ENCODE peak calls at places on chromosomes 16 and 17, in six cellular contexts. L, N, Z, A, X and J are unnamed samples.

GRCh38 chr17:40356906-40357861 is 7.4 kb downstream of the GJD3 start:
- DNase-seq in Z (no peak), N (no peak), X (no peak), A (no peak), L (no peak), J (no peak)

GRCh38 chr16:78628526-78628925 is 529.1 kb downstream of the WWOX start:
- DNase-seq in Z (no peak), X (no peak), A (no peak), L (no peak), N (peak), J (no peak)

GRCh38 chr16:87350681-87351319 is 32.8 kb downstream of the FBXO31 start:
- DNase-seq in N (no peak), L (no peak), X (no peak), A (no peak), Z (no peak), J (peak)

GRCh38 chr17:79953335-79953734 is 82.3 kb downstream of the TBC1D16 start:
- DNase-seq in N (no peak), X (no peak), L (no peak), Z (no peak), A (no peak), J (no peak)

GRCh38 chr17:77257596-77258458 is 117.1 kb downstream of the SEC14L1 start:
- DNase-seq in L (no peak), Z (no peak), N (no peak), X (no peak), A (no peak), J (no peak)

GRCh38 chr16:23575834-23576233 is 18.3 kb downstream of the UBFD1 start:
- DNase-seq in X (no peak), A (no peak), N (no peak), L (no peak), Z (no peak), J (no peak)

GRCh38 chr17:83196088-83196765 is 116.8 kb downstream of the METRNL start:
- DNase-seq in N (peak), X (no peak), Z (no peak), A (no peak), L (no peak), J (peak)

GRCh38 chr16:188674-189073 is 8.4 kb downstream of the HBQ1 start:
- DNase-seq in A (no peak), Z (no peak), L (no peak), X (no peak), N (no peak), J (no peak)

GRCh38 chr17:66841328-66841727 is 6.4 kb downstream of the CACNG5 start:
- DNase-seq in Z (no peak), A (no peak), X (no peak), N (no peak), L (no peak), J (no peak)

GRCh38 chr17:2724783-2725164 is 13.2 kb upstream of the CLUH start:
- DNase-seq in L (no peak), A (peak), N (no peak), X (no peak), Z (peak), J (peak)

GRCh38 chr16:15949210-15950166 is at the start of gene ABCC1:
- DNase-seq in A (peak), N (peak), Z (peak), X (no peak), L (peak), J (no peak)

GRCh38 chr16:88415381-88416323 is 32.9 kb downstream of the ZNF469 start:
- DNase-seq in N (no peak), A (no peak), L (no peak), X (no peak), Z (no peak), J (no peak)

GRCh38 chr16:86525696-86526095 is 15.4 kb downstream of the FOXF1 start:
- DNase-seq in A (no peak), Z (no peak), N (no peak), X (no peak), L (no peak), J (no peak)